ENCODE peak calls at places on chromosomes 5 and 9, in nine cellular contexts. Z, G, X, P, U, E, A, I and L are unnamed samples.

GRCh38 chr5:134246771-134247329 is 21.0 kb upstream of the PPP2CA start:
- DNase-seq in Z (peak; percentile 61), G (no peak), X (peak; percentile 57), P (peak; percentile 83), U (no peak), E (no peak), A (no peak), I (no peak), L (no peak)

GRCh38 chr9:6910032-6910431 is 152.3 kb downstream of the KDM4C start:
- DNase-seq in Z (no peak), G (no peak), X (no peak), P (no peak), U (no peak), E (no peak), A (no peak), I (no peak), L (no peak)

GRCh38 chr5:94857119-94857518 is 238.7 kb downstream of the SLF1 start:
- DNase-seq in Z (no peak), G (no peak), X (no peak), P (no peak), U (no peak), E (no peak), A (no peak), I (no peak), L (no peak)

GRCh38 chr9:22446589-22446949 is at the start of gene DMRTA1:
- DNase-seq in Z (peak; percentile 81), G (peak; percentile 58), X (peak; percentile 84), P (peak; percentile 82), U (peak; percentile 92), E (no peak), A (peak; percentile 24), I (peak; percentile 88), L (peak; percentile 93)

GRCh38 chr5:145979270-145980223 is 43.2 kb downstream of the SH3RF2 start:
- DNase-seq in Z (no peak), G (no peak), X (no peak), P (no peak), U (peak; percentile 79), E (no peak), A (no peak), I (no peak), L (no peak)

GRCh38 chr5:1516615-1517601 is 6.9 kb downstream of the LPCAT1 start:
- DNase-seq in Z (peak; percentile 5), G (peak; percentile 61), X (peak; percentile 6), P (peak; percentile 15), U (peak; percentile 16), E (peak; percentile 8), A (no peak), I (no peak), L (peak; percentile 52)

GRCh38 chr5:9343146-9343850 is 202.6 kb downstream of the SEMA5A start:
- DNase-seq in Z (peak; percentile 57), G (peak; percentile 59), X (no peak), P (no peak), U (no peak), E (no peak), A (no peak), I (no peak), L (no peak)

GRCh38 chr5:157827429-157827828 is 31.5 kb downstream of the CLINT1 start:
- DNase-seq in Z (no peak), G (peak; percentile 39), X (no peak), P (no peak), U (no peak), E (no peak), A (no peak), I (no peak), L (no peak)

GRCh38 chr9:81737871-81738507 is 48.6 kb upstream of the TLE1 start:
- DNase-seq in Z (peak; percentile 78), G (peak; percentile 90), X (no peak), P (no peak), U (peak; percentile 52), E (no peak), A (peak; percentile 51), I (no peak), L (no peak)

GRCh38 chr5:143693691-143694252 is 118.2 kb upstream of the HMHB1 start:
- DNase-seq in Z (no peak), G (no peak), X (no peak), P (no peak), U (no peak), E (peak; percentile 48), A (no peak), I (no peak), L (no peak)

GRCh38 chr5:143536364-143536763 is 132.9 kb upstream of the NR3C1 start:
- DNase-seq in Z (peak; percentile 84), G (peak; percentile 99), X (no peak), P (peak; percentile 64), U (peak; percentile 16), E (no peak), A (no peak), I (no peak), L (no peak)

GRCh38 chr5:88674262-88675158 is 208.5 kb downstream of the MEF2C start:
- DNase-seq in Z (no peak), G (peak; percentile 80), X (no peak), P (no peak), U (no peak), E (peak; percentile 80), A (no peak), I (peak; percentile 60), L (peak; percentile 86)

GRCh38 chr9:122389799-122390481 is 19.1 kb downstream of the PTGS1 start:
- DNase-seq in Z (peak; percentile 50), G (peak; percentile 36), X (no peak), P (no peak), U (no peak), E (peak; percentile 42), A (peak; percentile 70), I (no peak), L (peak; percentile 30)

GRCh38 chr9:72954431-72955420 is 1.9 kb upstream of the ALDH1A1 start:
- DNase-seq in Z (no peak), G (no peak), X (no peak), P (no peak), U (no peak), E (no peak), A (no peak), I (no peak), L (no peak)

GRCh38 chr9:72951520-72952393 is 1.1 kb downstream of the ALDH1A1 start:
- DNase-seq in Z (no peak), G (no peak), X (no peak), P (no peak), U (no peak), E (no peak), A (no peak), I (no peak), L (no peak)

GRCh38 chr9:72952394-72952720 is 496 bp downstream of the ALDH1A1 start:
- DNase-seq in Z (no peak), G (no peak), X (no peak), P (no peak), U (no peak), E (no peak), A (no peak), I (no peak), L (no peak)

GRCh38 chr9:72951043-72951442 is 1.8 kb downstream of the ALDH1A1 start:
- DNase-seq in Z (no peak), G (no peak), X (no peak), P (no peak), U (no peak), E (no peak), A (no peak), I (no peak), L (no peak)

DNA sequence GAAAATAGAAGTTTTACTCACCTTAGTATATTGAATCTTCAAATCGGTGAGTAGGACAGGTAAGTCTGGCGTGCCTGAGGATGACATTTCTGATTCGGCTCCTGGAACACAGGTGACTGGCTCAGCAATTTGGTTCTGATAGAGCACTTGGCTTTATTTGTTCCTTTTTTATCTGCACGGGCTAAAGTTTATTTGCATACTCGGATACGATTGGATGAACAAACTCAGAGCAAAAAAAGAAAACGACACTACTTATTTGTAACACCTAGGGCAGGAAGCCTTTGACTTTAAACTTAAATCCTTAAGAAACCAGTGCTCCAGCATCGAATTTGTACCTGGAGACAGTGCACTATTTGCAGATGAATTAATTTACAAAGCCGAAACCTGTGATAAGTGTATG is at the start of gene ALDH1A1:
- DNase-seq in Z (peak; percentile 10), G (no peak), X (no peak), P (no peak), U (peak; percentile 66), E (no peak), A (no peak), I (no peak), L (peak; percentile 4)
- H3K4me3 ChIP-seq in Z (no peak within 1 kb of the TSS), G (no peak within 1 kb of the TSS), X (peak within 1 kb of the TSS; percentile 60), P (no peak within 1 kb of the TSS), U (peak within 1 kb of the TSS; percentile 46), E (no peak within 1 kb of the TSS), A (peak within 1 kb of the TSS; percentile 41), I (no peak within 1 kb of the TSS), L (no peak within 1 kb of the TSS)

DNA sequence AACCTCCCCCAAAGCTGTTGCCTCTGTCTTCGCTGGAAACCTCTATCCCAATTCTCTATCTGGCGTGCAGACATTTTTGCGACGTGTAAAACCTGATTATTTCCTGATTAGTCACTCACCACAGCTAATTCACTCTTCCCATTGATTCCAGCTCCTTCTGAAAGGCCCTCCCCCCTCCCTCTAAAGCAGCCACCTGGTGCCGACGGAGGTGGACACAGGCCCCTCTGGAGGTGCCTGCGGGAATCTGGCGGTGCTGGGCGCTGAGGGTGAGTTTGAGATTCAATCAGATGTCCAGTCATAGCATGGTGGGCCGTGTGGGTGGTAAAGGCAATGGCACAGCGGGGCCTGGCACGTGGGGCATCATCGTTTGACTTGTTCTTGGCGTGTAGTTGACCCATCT is 271.2 kb upstream of the MVB12B start:
- DNase-seq in Z (peak; percentile 74), G (peak; percentile 81), X (no peak), P (no peak), U (no peak), E (no peak), A (no peak), I (no peak), L (no peak)
- H3K27me3 ChIP-seq in Z (peaks cover 10% of the 10 kb centered on the region), G (peaks cover 51% of the 10 kb centered on the region), X (peaks cover 90% of the 10 kb centered on the region), P (peaks cover 51% of the 10 kb centered on the region), U (no peaks in the 10 kb centered on the region), E (no peaks in the 10 kb centered on the region), A (peaks cover 35% of the 10 kb centered on the region), I (no peaks in the 10 kb centered on the region), L (no peaks in the 10 kb centered on the region)

DNA sequence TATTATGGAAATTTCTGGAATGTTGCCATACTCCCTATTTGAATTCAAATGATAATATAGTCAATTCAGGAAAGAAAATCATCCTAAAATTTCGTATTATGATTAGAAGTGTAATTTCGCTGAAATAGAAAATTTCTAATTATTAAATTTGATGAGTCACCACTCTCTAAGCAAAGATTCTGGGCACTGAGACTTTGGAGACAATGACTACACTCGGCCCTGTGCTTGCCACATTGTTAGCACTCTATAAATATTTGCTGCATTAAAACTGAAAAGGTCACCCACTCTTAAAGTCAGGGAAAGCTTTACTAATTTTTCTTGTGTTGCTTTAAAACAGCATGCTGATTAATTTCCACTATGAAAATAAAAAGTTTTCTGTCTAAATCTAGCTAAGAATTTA is 240.3 kb downstream of the TLE4 start:
- DNase-seq in Z (no peak), G (peak; percentile 40), X (no peak), P (no peak), U (no peak), E (peak; percentile 2), A (no peak), I (no peak), L (no peak)
- H3K4me3 ChIP-seq in Z (no peak overlapping the region), G (no peak overlapping the region), X (no peak overlapping the region), P (no peak overlapping the region), U (no peak overlapping the region), E (no peak overlapping the region), A (no peak overlapping the region), I (no peak overlapping the region), L (no peak overlapping the region)

DNA sequence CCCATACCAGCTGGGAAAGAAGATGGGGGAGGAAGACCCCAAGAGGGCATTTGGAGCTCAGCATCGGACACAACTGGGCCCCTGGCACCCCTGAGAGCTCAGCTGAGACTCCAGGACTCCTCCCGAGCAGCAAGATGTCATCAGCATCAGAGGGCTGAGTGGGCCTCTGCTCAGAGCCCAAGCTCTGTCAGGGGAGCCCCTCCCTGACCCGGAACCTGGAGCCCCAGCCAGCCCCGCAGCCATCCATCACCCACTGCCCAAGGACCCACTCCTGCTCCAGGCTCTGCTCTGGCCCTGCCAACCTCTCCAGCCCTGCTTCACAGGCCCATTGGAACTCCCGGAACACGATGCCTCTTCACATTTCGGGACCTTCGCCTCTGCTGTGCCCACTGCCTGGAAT is 9.8 kb downstream of the NR5A1 start:
- DNase-seq in Z (no peak), G (no peak), X (no peak), P (no peak), U (no peak), E (no peak), A (no peak), I (no peak), L (no peak)
- H3K27me3 ChIP-seq in Z (peaks cover 6% of the 10 kb centered on the region), G (peaks cover 28% of the 10 kb centered on the region), X (peaks cover 76% of the 10 kb centered on the region), P (peaks cover 44% of the 10 kb centered on the region), U (no peaks in the 10 kb centered on the region), E (no peaks in the 10 kb centered on the region), A (peaks cover 21% of the 10 kb centered on the region), I (peaks cover 32% of the 10 kb centered on the region), L (peaks cover 14% of the 10 kb centered on the region)